ENCODE peak calls at places on chromosome 7, in six cellular contexts. P, D, Q, K, O and C are unnamed samples.

GRCh38 chr7:48971173-48971572 is 46.8 kb downstream of the CDC14C start:
- DNase-seq in D (no peak), O (no peak), P (no peak), K (no peak), Q (no peak), C (no peak)

GRCh38 chr7:13792208-13792607 is 197.3 kb downstream of the ETV1 start:
- DNase-seq in P (no peak), Q (no peak), K (no peak), O (no peak), D (no peak), C (no peak)

GRCh38 chr7:40341836-40342235 is 207.0 kb downstream of the SUGCT start:
- DNase-seq in O (no peak), P (no peak), D (no peak), K (no peak), Q (no peak), C (no peak)

GRCh38 chr7:107180378-107180777 is 11.6 kb downstream of the HBP1 start:
- DNase-seq in K (peak), O (no peak), P (no peak), Q (no peak), D (no peak), C (peak)

GRCh38 chr7:149799397-149800168 is 26.2 kb upstream of the ZNF467 start:
- DNase-seq in Q (peak), K (no peak), O (no peak), D (peak), P (no peak), C (no peak)

GRCh38 chr7:13028036-13028730 is 340.8 kb downstream of the ARL4A start:
- DNase-seq in O (no peak), D (no peak), Q (no peak), P (no peak), K (no peak), C (no peak)

GRCh38 chr7:102898532-102898859 is 14.3 kb upstream of the LRRC17 start:
- DNase-seq in O (no peak), Q (no peak), K (no peak), D (no peak), P (no peak), C (no peak)

GRCh38 chr7:24830440-24831050 is 73.3 kb upstream of the GSDME start:
- DNase-seq in K (no peak), Q (no peak), O (no peak), P (no peak), D (no peak), C (no peak)

GRCh38 chr7:98733036-98733435 is 116.0 kb downstream of the NPTX2 start:
- DNase-seq in P (no peak), K (no peak), O (no peak), D (peak), Q (peak), C (peak)

GRCh38 chr7:127447326-127447945 is 54.9 kb upstream of the ZNF800 start:
- DNase-seq in D (peak), P (no peak), Q (peak), K (no peak), O (no peak), C (peak)

GRCh38 chr7:96246972-96247371 is 74.9 kb downstream of the SLC25A13 start:
- DNase-seq in O (no peak), Q (no peak), D (no peak), P (no peak), K (no peak), C (no peak)

GRCh38 chr7:84088669-84089278 is 105.8 kb downstream of the SEMA3A start:
- DNase-seq in K (no peak), D (no peak), Q (no peak), O (no peak), P (no peak), C (no peak)

GRCh38 chr7:2734084-2734601 is 46.1 kb downstream of the AMZ1 start:
- DNase-seq in Q (no peak), P (no peak), K (no peak), D (no peak), O (no peak), C (no peak)

GRCh38 chr7:130153251-130153908 is 51.8 kb downstream of the TMEM209 start:
- DNase-seq in O (no peak), Q (no peak), P (no peak), K (no peak), D (no peak), C (no peak)

GRCh38 chr7:121994625-121995410 is 121.9 kb downstream of the PTPRZ1 start:
- DNase-seq in Q (peak), P (no peak), K (peak), D (peak), O (peak), C (peak)

GRCh38 chr7:93365341-93365740 is 133.2 kb downstream of the VPS50 start:
- DNase-seq in O (no peak), P (no peak), Q (no peak), K (no peak), D (no peak), C (no peak)

GRCh38 chr7:79507161-79507560 is 53.7 kb upstream of the MAGI2 start:
- DNase-seq in O (no peak), K (no peak), D (peak), Q (no peak), P (no peak), C (no peak)

GRCh38 chr7:16271990-16272665 is 149.2 kb downstream of the CRPPA start:
- DNase-seq in D (peak), P (no peak), K (no peak), Q (no peak), O (no peak), C (peak)

GRCh38 chr7:140669352-140669751 is 3.4 kb upstream of the ADCK2 start:
- DNase-seq in Q (no peak), O (no peak), D (no peak), K (no peak), P (no peak), C (no peak)

GRCh38 chr7:33185786-33186185 is 56.4 kb downstream of the BBS9 start:
- DNase-seq in Q (no peak), O (peak), K (no peak), D (peak), P (no peak), C (peak)

GRCh38 chr7:128030999-128031681 is at the start of gene LRRC4:
- DNase-seq in Q (peak), P (no peak), K (no peak), D (peak), O (no peak), C (peak)

GRCh38 chr7:16028651-16029050 is 342.2 kb upstream of the MEOX2 start:
- DNase-seq in Q (no peak), K (no peak), P (no peak), O (no peak), D (no peak), C (peak)

GRCh38 chr7:11341285-11341944 is 367.7 kb downstream of the PHF14 start:
- DNase-seq in O (peak), P (no peak), K (no peak), Q (no peak), D (peak), C (peak)
- H3K4me3 ChIP-seq in O (no peak), P (no peak), K (no peak), Q (no peak), D (no peak), C (no peak)

DNA sequence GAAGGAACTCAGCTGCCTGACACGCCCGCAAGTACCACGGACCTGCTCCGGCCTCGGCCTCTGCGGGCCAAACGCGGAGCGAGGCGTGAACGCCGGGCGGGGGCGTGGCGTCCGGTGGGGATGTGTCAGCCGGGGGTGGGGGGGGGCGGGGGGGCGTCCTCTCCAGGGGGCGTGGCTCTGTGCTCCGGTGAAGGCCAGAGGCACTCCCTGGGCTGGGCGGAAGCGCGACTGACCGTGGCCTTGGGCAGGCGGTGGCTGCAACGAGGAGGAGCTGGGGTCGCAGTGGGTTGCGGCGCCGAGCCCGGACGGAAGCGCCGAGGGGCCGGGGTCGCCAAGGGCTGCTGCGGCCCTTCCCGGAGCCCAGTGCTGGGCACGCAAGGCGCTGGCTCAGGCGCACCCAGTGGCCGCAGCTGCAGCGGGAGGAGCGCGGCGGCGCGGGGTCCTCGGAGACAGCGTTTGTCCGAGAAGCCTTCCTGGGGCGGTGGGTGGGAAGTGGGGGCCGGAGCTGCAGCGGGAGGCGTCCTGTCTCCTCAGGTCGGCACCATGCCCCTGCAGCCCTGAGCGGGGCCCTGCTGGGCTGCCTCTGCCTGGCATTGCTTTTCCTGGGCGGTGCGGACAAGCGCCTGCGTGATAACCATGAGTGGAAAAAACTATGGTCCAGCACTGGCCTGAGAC is 59.0 kb upstream of the NUPR2 start:
- DNase-seq in P (peak), K (no peak), Q (peak), O (no peak), D (no peak), C (no peak)
- H3K4me3 ChIP-seq in P (peak), K (no peak), Q (no peak), O (no peak), D (no peak), C (no peak)

GRCh38 chr7:158864507-158864820 is 8.1 kb downstream of the DYNC2I1 start:
- DNase-seq in D (no peak), O (no peak), P (no peak), Q (no peak), K (no peak), C (no peak)
- H3K4me3 ChIP-seq in D (no peak), O (no peak), P (peak), Q (no peak), K (no peak), C (peak)

DNA sequence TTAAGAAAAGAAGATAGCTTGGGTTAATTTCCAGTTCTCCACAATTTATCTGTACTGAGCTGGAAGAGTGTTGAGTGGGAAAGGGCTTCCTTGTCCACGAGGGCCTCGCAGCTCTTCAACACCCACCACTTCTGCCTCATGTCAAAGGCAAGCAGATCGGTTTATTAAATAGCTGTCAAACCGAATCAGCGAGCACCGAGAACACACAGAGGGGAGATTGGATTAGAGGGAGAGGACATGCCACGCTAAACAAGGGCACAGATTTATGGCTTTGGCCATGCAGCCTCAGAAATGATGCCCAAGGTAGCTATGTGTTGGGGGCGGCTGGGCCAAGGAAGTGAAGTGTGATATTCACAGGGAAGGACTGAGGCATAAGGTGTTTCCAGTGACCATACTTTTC is 95.1 kb upstream of the TBX20 start:
- DNase-seq in P (no peak), O (no peak), Q (no peak), K (no peak), D (no peak), C (no peak)
- H3K4me3 ChIP-seq in P (no peak), O (no peak), Q (no peak), K (no peak), D (no peak), C (no peak)

DNA sequence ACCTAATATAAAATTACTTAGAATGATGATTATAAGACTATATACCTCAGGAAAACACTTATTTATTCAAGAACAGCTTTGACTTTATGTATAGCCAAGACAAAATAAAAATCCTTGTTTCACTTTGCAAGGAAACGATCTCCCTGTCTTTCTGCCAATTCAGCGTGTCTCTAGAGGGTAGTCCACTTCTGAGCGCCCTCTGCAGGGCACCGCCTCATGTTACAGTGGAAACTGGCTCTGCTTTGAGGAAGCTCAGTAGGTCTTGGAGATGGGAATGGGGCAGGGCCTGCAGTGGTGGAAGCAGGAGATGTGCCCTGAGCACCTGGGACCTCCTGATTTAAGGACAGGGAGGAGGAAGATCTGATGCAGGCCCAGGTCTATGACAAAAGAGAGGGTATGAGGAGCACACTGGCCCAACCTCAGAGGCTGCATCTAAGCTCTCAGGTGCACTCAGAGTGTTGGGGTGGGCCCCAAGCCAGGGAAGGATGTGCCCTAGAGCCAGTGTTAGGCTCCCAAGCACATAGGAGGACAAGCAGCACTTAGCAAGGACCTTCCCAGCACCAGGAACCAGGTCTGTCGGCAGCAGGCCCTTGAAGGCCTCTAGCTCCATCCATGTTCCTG is 481.0 kb downstream of the TNS3 start:
- DNase-seq in D (peak), Q (peak), P (no peak), K (no peak), O (no peak), C (peak)
- H3K4me3 ChIP-seq in D (no peak), Q (no peak), P (no peak), K (no peak), O (peak), C (no peak)